ENCODE peak calls at places on chromosomes 11 and 22, in eight cellular contexts. M, I, W, N, H, S, R and X are unnamed samples.

GRCh38 chr11:80519591-80520258 is 1078.9 kb upstream of the TENM4 start:
- DNase-seq in I (no peak), S (no peak), N (no peak), R (no peak), M (no peak), H (no peak), W (no peak), X (no peak)

GRCh38 chr11:3345736-3346135 is 33.2 kb downstream of the ZNF195 start:
- DNase-seq in I (no peak), M (no peak), S (no peak), N (no peak), W (no peak), R (no peak), H (no peak), X (no peak)

GRCh38 chr11:94602430-94603372 is 35.5 kb downstream of the PIWIL4 start:
- DNase-seq in N (peak), I (peak), H (peak), S (peak), R (no peak), M (peak), W (peak), X (peak)

GRCh38 chr11:112392860-112393259 is 132.2 kb upstream of the PLET1 start:
- DNase-seq in S (no peak), I (no peak), W (no peak), M (no peak), H (no peak), R (no peak), N (no peak), X (no peak)

GRCh38 chr11:92550411-92550810 is 325.8 kb downstream of the FAT3 start:
- DNase-seq in N (no peak), W (no peak), S (no peak), R (no peak), M (no peak), I (no peak), H (no peak), X (no peak)

GRCh38 chr22:46649176-46650077 is 29.2 kb downstream of the GRAMD4 start:
- DNase-seq in N (peak), W (peak), R (no peak), S (no peak), H (peak), I (peak), M (peak), X (no peak)

GRCh38 chr22:17430298-17430900 is 61.1 kb downstream of the CECR2 start:
- DNase-seq in S (no peak), W (no peak), N (peak), H (no peak), R (no peak), I (no peak), M (peak), X (peak)

GRCh38 chr11:32381149-32381548 is 54.2 kb downstream of the WT1 start:
- DNase-seq in W (no peak), S (no peak), H (no peak), N (no peak), I (no peak), M (no peak), R (no peak), X (no peak)

GRCh38 chr22:40400173-40400572 is 29.8 kb downstream of the SGSM3 start:
- DNase-seq in S (peak), W (no peak), I (no peak), R (no peak), N (no peak), M (no peak), H (no peak), X (no peak)

GRCh38 chr11:46991391-46991790 is 54.8 kb downstream of the CSTPP1 start:
- DNase-seq in I (no peak), N (no peak), H (no peak), W (no peak), R (no peak), M (no peak), S (no peak), X (no peak)

GRCh38 chr22:44879301-44879680 is 126.9 kb downstream of the ARHGAP8 start:
- DNase-seq in S (no peak), R (no peak), N (no peak), M (no peak), W (no peak), H (no peak), I (no peak), X (no peak)

GRCh38 chr11:117814766-117815261 is 9.7 kb downstream of the FXYD2 start:
- DNase-seq in M (no peak), S (peak), R (no peak), H (no peak), N (no peak), I (no peak), W (no peak), X (no peak)

GRCh38 chr22:21020802-21021429 is 6.0 kb downstream of the P2RX6 start:
- DNase-seq in M (peak), R (no peak), H (no peak), S (no peak), W (no peak), I (no peak), N (no peak), X (no peak)

GRCh38 chr11:119051440-119052162 is 5.4 kb downstream of the HYOU1 start:
- DNase-seq in W (no peak), S (no peak), R (no peak), I (no peak), N (no peak), H (no peak), M (no peak), X (no peak)

GRCh38 chr11:17393472-17393871 is 5.0 kb upstream of the KCNJ11 start:
- DNase-seq in R (no peak), M (no peak), S (no peak), W (no peak), I (no peak), H (no peak), N (no peak), X (no peak)

GRCh38 chr11:125451400-125452124 is 44.5 kb downstream of the FEZ1 start:
- DNase-seq in R (no peak), I (no peak), H (peak), S (no peak), N (no peak), M (no peak), W (no peak), X (no peak)

GRCh38 chr11:61914471-61915171 is 2.7 kb downstream of the RAB3IL1 start:
- DNase-seq in I (no peak), M (no peak), W (no peak), H (no peak), N (no peak), R (no peak), S (no peak), X (no peak)

GRCh38 chr11:111693224-111693937 is 72.8 kb downstream of the PPP2R1B start:
- DNase-seq in S (no peak), M (no peak), W (no peak), H (no peak), I (no peak), R (no peak), N (no peak), X (no peak)

GRCh38 chr11:34792814-34793241 is 123.4 kb downstream of the APIP start:
- DNase-seq in N (peak), R (no peak), W (peak), S (no peak), M (no peak), H (peak), I (no peak), X (no peak)

GRCh38 chr22:23639661-23640060 is 7.5 kb upstream of the DRICH1 start:
- DNase-seq in W (no peak), N (no peak), I (no peak), M (no peak), H (no peak), R (no peak), S (no peak), X (no peak)

GRCh38 chr11:69603978-69604524 is 36.9 kb upstream of the CCND1 start:
- DNase-seq in I (no peak), N (no peak), R (no peak), S (no peak), W (peak), H (no peak), M (no peak), X (no peak)

DNA sequence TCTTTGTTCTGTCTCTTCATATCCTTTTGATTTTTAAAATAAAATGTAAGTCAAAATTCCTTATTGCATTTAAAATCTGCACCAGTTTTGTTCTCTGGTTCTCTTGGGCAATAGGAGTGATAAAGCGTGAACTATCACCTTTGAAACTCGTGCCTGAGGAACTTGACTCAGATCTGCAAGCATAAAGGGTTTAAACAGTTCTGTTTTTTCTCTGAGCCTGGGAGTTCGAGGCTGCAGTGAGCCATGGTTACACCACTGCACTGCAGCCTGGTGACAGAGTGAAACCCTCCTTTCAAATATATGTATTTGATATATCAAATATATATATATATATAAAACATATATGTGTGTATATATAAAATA is 38.9 kb upstream of the CLMP start:
- DNase-seq in W (no peak), N (no peak), R (no peak), I (no peak), M (no peak), S (no peak), H (peak), X (no peak)
- H3K4me3 ChIP-seq in W (no peak), N (no peak), R (no peak), I (no peak), M (no peak), S (no peak), H (no peak), X (no peak)

GRCh38 chr11:131886201-131886600 is 515.8 kb downstream of the NTM start:
- DNase-seq in M (no peak), R (no peak), S (no peak), I (no peak), N (no peak), H (no peak), W (no peak), X (no peak)

GRCh38 chr11:131884461-131885073 is 514.2 kb downstream of the NTM start:
- DNase-seq in W (no peak), N (no peak), M (no peak), I (no peak), S (no peak), H (no peak), R (no peak), X (no peak)

GRCh38 chr11:131888230-131888826 is 517.9 kb downstream of the NTM start:
- DNase-seq in S (no peak), W (peak), M (peak), N (peak), I (peak), R (no peak), H (peak), X (peak)

GRCh38 chr11:131883332-131883731 is 512.9 kb downstream of the NTM start:
- DNase-seq in R (no peak), S (no peak), N (no peak), M (no peak), W (no peak), I (no peak), H (no peak), X (no peak)

GRCh38 chr11:131885371-131885770 is 515.0 kb downstream of the NTM start:
- DNase-seq in H (no peak), S (no peak), I (no peak), M (no peak), R (no peak), W (no peak), N (no peak), X (no peak)
- H3K4me3 ChIP-seq in H (no peak), S (no peak), I (no peak), M (no peak), R (no peak), W (no peak), N (no peak), X (no peak)

GRCh38 chr11:10920205-10920604 is 62.4 kb upstream of the ZBED5 start:
- DNase-seq in I (no peak), S (no peak), H (peak), R (no peak), W (no peak), M (peak), N (no peak), X (peak)
- H3K4me3 ChIP-seq in I (no peak), S (no peak), H (no peak), R (no peak), W (no peak), M (no peak), N (no peak), X (no peak)

GRCh38 chr11:26947379-26947844 is 46.5 kb upstream of the FIBIN start:
- DNase-seq in M (peak), N (peak), R (no peak), S (no peak), W (peak), H (peak), I (peak), X (peak)

GRCh38 chr11:26949846-26950245 is 44.1 kb upstream of the FIBIN start:
- DNase-seq in H (peak), I (no peak), W (no peak), R (no peak), M (peak), S (no peak), N (peak), X (peak)

GRCh38 chr11:26948881-26949280 is 45.0 kb upstream of the FIBIN start:
- DNase-seq in W (no peak), I (no peak), H (no peak), R (no peak), M (peak), N (peak), S (no peak), X (no peak)

GRCh38 chr11:26946209-26946828 is 47.6 kb upstream of the FIBIN start:
- DNase-seq in W (peak), I (no peak), M (peak), N (peak), R (no peak), S (no peak), H (peak), X (peak)

DNA sequence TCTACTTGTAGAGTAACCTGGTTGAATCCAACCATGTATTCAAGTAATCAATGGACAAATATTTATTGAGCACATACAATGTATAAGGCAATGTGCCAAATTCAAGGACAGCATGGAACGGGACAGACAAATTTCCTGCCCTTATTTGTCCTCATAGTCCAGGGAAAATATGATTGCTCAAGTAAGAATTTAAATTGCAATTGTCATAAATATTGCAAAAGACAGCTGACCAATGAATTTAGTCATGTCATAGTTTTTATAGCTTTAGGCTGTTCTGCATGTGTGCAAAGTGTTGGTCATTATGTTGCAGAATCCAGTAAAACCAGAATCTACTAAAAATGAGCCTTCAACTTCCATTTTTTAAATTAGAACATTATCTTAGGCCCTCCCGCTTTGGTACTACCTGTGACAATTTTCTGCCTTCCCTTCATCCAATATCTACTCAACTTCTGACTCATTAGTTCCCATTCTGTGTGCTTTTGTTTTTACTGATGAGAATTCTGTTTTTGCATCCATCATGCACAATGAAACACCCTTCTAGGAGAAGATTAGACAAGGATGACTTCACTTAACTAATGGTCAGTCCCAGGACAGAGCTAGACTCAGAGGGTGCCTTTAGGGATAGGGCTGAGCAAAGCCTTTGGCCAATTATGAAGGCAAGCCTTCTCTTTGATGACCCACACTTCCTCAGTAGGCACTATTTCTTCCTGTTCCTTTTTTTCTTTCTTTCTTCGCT is 45.8 kb upstream of the FIBIN start:
- DNase-seq in N (peak), S (no peak), H (peak), R (no peak), I (no peak), M (peak), W (peak), X (peak)
- H3K4me3 ChIP-seq in N (no peak), S (no peak), H (no peak), R (no peak), I (no peak), M (no peak), W (no peak), X (no peak)

DNA sequence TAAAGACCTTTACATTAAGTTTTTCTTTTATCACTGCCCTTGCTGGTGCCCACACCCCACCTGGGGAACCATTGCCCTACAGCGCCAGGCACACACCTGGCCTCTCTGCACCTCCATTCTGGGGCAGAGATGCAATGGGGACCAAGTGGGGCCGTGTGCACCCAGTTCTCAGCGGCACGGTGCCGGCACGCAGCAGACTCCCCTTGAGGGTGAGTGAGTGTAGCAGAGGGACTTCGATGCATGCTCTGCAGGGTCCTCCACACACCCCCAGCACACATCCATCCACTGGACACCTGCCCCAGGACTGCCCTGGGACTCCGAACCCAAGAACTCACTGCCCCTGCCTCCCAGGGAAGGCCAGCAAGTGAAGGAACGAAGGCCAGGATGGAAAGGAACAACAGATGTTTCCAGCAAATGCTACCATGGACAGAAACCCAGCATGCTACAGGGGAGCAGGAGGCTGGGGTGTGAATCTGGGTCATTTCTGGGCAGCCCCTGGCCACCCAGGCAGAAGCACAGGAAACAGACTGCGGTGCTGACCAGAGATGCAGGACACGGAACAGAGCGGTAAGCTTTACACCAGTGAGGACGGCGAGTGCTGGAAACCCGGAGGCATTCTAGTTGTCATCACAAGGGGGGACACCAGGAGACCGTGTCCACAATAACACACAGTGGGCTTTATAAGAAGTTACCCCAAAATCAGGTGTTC is 32.6 kb upstream of the MOB2 start:
- DNase-seq in M (no peak), N (no peak), S (no peak), R (no peak), W (no peak), I (no peak), H (no peak), X (no peak)
- H3K4me3 ChIP-seq in M (no peak), N (no peak), S (no peak), R (no peak), W (no peak), I (no peak), H (no peak), X (no peak)

GRCh38 chr22:19641983-19642451 is 72.3 kb upstream of the SEPTIN5 start:
- DNase-seq in R (no peak), W (no peak), H (no peak), S (no peak), I (no peak), M (no peak), N (no peak), X (no peak)
- H3K4me3 ChIP-seq in R (no peak), W (no peak), H (no peak), S (no peak), I (no peak), M (no peak), N (no peak), X (no peak)

GRCh38 chr22:39098026-39098425 is 982 bp downstream of the APOBEC3H start:
- DNase-seq in I (no peak), M (no peak), R (no peak), S (no peak), W (no peak), H (no peak), N (no peak), X (no peak)
- H3K4me3 ChIP-seq in I (no peak), M (no peak), R (no peak), S (no peak), W (no peak), H (no peak), N (no peak), X (no peak)

DNA sequence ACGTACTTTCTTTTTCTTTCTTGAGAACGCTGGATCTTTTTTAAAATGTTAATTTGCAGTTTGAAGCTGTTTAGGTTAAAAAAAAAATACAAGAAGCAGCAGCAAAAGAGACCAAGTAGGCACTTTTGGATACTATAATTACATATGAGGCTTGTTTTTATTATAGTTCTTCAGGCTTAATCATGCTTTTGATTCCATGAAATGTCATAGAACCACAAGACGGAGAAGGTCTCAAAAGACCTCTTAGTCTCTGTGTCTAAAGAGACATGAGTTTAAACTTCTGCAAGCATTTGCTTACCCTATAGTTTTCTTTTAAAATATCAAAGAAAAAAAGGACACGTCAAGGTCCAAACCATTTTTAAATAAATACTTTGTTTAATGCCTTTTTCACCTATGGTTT is 18.8 kb upstream of the MMP20 start:
- DNase-seq in W (no peak), R (no peak), H (no peak), S (no peak), N (no peak), M (no peak), I (no peak), X (no peak)
- H3K4me3 ChIP-seq in W (no peak), R (no peak), H (no peak), S (no peak), N (no peak), M (no peak), I (no peak), X (no peak)